ENCODE peak calls at places on chromosomes 1 and 21, in seven cellular contexts. L, A, H, P, W, R and E are unnamed samples. For H3K36me3, the result is how much of the 10 kb centered on the place peaks cover.

GRCh38 chr21:42465008-42465878 is 30.8 kb downstream of the RSPH1 start:
- DNase-seq in L (no peak), A (peak), P (no peak), W (peak), R (no peak), H (no peak), E (no peak)

GRCh38 chr1:162319510-162320160 is 57.0 kb downstream of the SPATA46 start:
- DNase-seq in R (peak), L (no peak), W (no peak), P (peak), H (no peak), A (peak), E (peak)

GRCh38 chr1:1617516-1617915 is 2.2 kb downstream of the MIB2 start:
- DNase-seq in H (no peak), L (no peak), R (no peak), W (no peak), P (no peak), A (no peak), E (no peak)

GRCh38 chr1:1157914-1158710 is 15.6 kb upstream of the TTLL10 start:
- DNase-seq in R (peak), W (no peak), P (peak), L (peak), H (no peak), A (peak), E (peak)

GRCh38 chr1:153494976-153495535 is 34.6 kb upstream of the S100A7 start:
- DNase-seq in H (peak), L (peak), W (peak), A (peak), P (peak), R (no peak), E (peak)

GRCh38 chr1:32333251-32333963 is 2.6 kb downstream of the MARCKSL1 start:
- DNase-seq in P (no peak), A (no peak), R (no peak), H (no peak), L (no peak), W (peak), E (no peak)

GRCh38 chr1:153612755-153613331 is at the start of gene S100A16:
- DNase-seq in P (peak), A (peak), W (no peak), L (no peak), H (peak), R (peak), E (peak)

GRCh38 chr1:11778336-11778735 is 16.3 kb downstream of the C1orf167 start:
- DNase-seq in L (no peak), W (no peak), A (no peak), P (no peak), R (no peak), H (no peak), E (no peak)

GRCh38 chr1:7462627-7463026 is 308.5 kb upstream of the VAMP3 start:
- DNase-seq in P (no peak), A (no peak), L (no peak), R (no peak), W (no peak), H (no peak), E (no peak)

GRCh38 chr1:16984717-16985116 is 4.3 kb upstream of the MFAP2 start:
- DNase-seq in L (no peak), W (no peak), A (peak), R (peak), P (peak), H (no peak), E (peak)

GRCh38 chr1:63713627-63714481 is 60.0 kb upstream of the ROR1 start:
- DNase-seq in R (peak), L (peak), W (peak), A (peak), H (peak), P (peak), E (peak)

GRCh38 chr1:34859442-34860200 is at the start of gene SMIM12:
- DNase-seq in H (peak), W (peak), A (peak), R (peak), P (peak), L (peak), E (peak)

GRCh38 chr1:1428174-1428573 is 7.1 kb upstream of the ANKRD65 start:
- DNase-seq in P (no peak), W (no peak), L (no peak), H (no peak), A (no peak), R (no peak), E (no peak)

GRCh38 chr1:119435061-119435460 is 20.1 kb downstream of the HSD3B2 start:
- DNase-seq in L (no peak), W (no peak), A (no peak), P (peak), R (peak), H (no peak), E (peak)

GRCh38 chr1:224356685-224357625 is at the start of gene CNIH4:
- DNase-seq in H (peak), R (peak), P (peak), A (peak), L (peak), W (peak), E (peak)

GRCh38 chr1:64469121-64469520 is 808 bp upstream of the CACHD1 start:
- DNase-seq in P (no peak), R (peak), H (no peak), A (no peak), W (no peak), L (no peak), E (no peak)

GRCh38 chr1:106515375-106515774 is 541.1 kb upstream of the PRMT6 start:
- DNase-seq in A (no peak), R (no peak), P (peak), H (no peak), W (no peak), L (no peak), E (no peak)

GRCh38 chr1:110636149-110636935 is 30.2 kb upstream of the KCNA2 start:
- DNase-seq in L (no peak), A (no peak), P (no peak), H (no peak), R (no peak), W (peak), E (no peak)

GRCh38 chr1:26794391-26794790 is 6.6 kb downstream of the PIGV start:
- DNase-seq in W (no peak), P (no peak), H (no peak), L (no peak), R (no peak), A (no peak), E (no peak)

GRCh38 chr1:45490121-45490622 is 791 bp downstream of the TESK2 start:
- DNase-seq in P (peak), H (no peak), L (no peak), A (peak), W (peak), R (peak), E (peak)

GRCh38 chr21:42031816-42032215 is 21.7 kb upstream of the ZBTB21 start:
- DNase-seq in R (peak), P (no peak), A (no peak), H (no peak), L (no peak), W (peak), E (no peak)

GRCh38 chr1:201454568-201454967 is 14.4 kb downstream of the PHLDA3 start:
- DNase-seq in W (no peak), R (no peak), L (no peak), H (no peak), A (no peak), P (no peak), E (no peak)

GRCh38 chr21:44317871-44318270 is 18.0 kb downstream of the PFKL start:
- DNase-seq in A (no peak), R (no peak), L (no peak), H (no peak), P (no peak), W (no peak), E (no peak)

GRCh38 chr1:90313756-90314155 is 318.8 kb downstream of the ZNF326 start:
- DNase-seq in H (no peak), W (no peak), L (no peak), P (no peak), R (no peak), A (peak), E (no peak)

GRCh38 chr21:40356644-40357043 is 489.4 kb downstream of the PCP4 start:
- DNase-seq in P (no peak), R (no peak), L (no peak), A (no peak), W (no peak), H (no peak), E (no peak)

GRCh38 chr1:230030122-230030821 is 36.8 kb upstream of the GALNT2 start:
- DNase-seq in H (no peak), W (no peak), L (no peak), P (no peak), R (no peak), A (no peak), E (no peak)

GRCh38 chr21:35220301-35220700 is 171.2 kb upstream of the RUNX1 start:
- DNase-seq in P (no peak), W (no peak), H (no peak), A (peak), L (no peak), R (no peak), E (peak)

GRCh38 chr1:41811051-41811795 is 107.5 kb downstream of the HIVEP3 start:
- DNase-seq in H (no peak), L (no peak), A (peak), P (peak), R (no peak), W (no peak), E (peak)

GRCh38 chr1:65253800-65254319 is 55.5 kb upstream of the DNAJC6 start:
- DNase-seq in R (peak), W (no peak), H (peak), L (no peak), P (no peak), A (no peak), E (peak)

GRCh38 chr1:117655220-117655577 is 49.4 kb downstream of the TENT5C start:
- DNase-seq in A (no peak), W (peak), L (no peak), R (no peak), H (no peak), P (peak), E (no peak)

GRCh38 chr1:32619701-32620485 is 30.5 kb downstream of the ZBTB8OS start:
- DNase-seq in H (no peak), R (no peak), L (no peak), A (peak), P (peak), W (no peak), E (peak)

GRCh38 chr1:115183711-115184259 is 94.5 kb upstream of the TSPAN2 start:
- DNase-seq in H (no peak), P (no peak), L (no peak), W (no peak), A (peak), R (no peak), E (no peak)

GRCh38 chr1:213564215-213564659 is 423.5 kb upstream of the PROX1 start:
- DNase-seq in R (peak), P (peak), H (peak), W (peak), L (peak), A (no peak), E (no peak)

GRCh38 chr21:39180429-39181019 is 2.7 kb downstream of the PSMG1 start:
- DNase-seq in A (no peak), P (peak), L (no peak), W (peak), R (no peak), H (no peak), E (peak)
- H3K36me3 ChIP-seq in A (under half), P (under half), L (under half), W (under half), R (under half), H (under half), E (under half)

GRCh38 chr1:40060351-40060750 is 19.8 kb downstream of the CAP1 start:
- DNase-seq in H (no peak), P (no peak), L (no peak), A (no peak), W (no peak), R (no peak), E (no peak)

GRCh38 chr1:40058097-40058452 is 17.5 kb downstream of the CAP1 start:
- DNase-seq in R (no peak), P (no peak), A (no peak), H (no peak), W (no peak), L (no peak), E (no peak)

GRCh38 chr1:40058453-40059291 is 18.1 kb downstream of the CAP1 start:
- DNase-seq in A (peak), H (no peak), W (no peak), P (peak), R (no peak), L (no peak), E (no peak)

GRCh38 chr1:40059292-40059959 is 18.9 kb downstream of the CAP1 start:
- DNase-seq in W (peak), A (peak), L (no peak), P (peak), H (no peak), R (peak), E (peak)

GRCh38 chr1:40059960-40060337 is 19.4 kb downstream of the CAP1 start:
- DNase-seq in L (no peak), R (peak), H (no peak), W (no peak), P (no peak), A (no peak), E (no peak)
- H3K9ac ChIP-seq in L (no peak), R (no peak), H (no peak), W (peak), P (no peak), A (no peak), E (no peak)

GRCh38 chr1:95118019-95118499 is 904 bp downstream of the TLCD4 start:
- DNase-seq in R (peak), W (peak), H (no peak), P (no peak), L (no peak), A (peak), E (peak)
- TF ChIP-seq EZH2 in R (no peak), W (no peak), H (no peak), P (no peak), L (no peak), A (peak), E (no peak)

GRCh38 chr1:150263549-150263948 is 5.3 kb downstream of the APH1A start:
- DNase-seq in R (no peak), W (no peak), H (no peak), P (no peak), A (no peak), L (no peak), E (no peak)
- H3K36me3 ChIP-seq in R (under half), W (under half), H (under half), P (under half), A (under half), L (under half), E (under half)